ENCODE peak calls at places on chromosomes 11 and 22, in four cellular contexts. One of them, this sample, is unnamed.

GRCh38 chr11:112928136-112928535 is 33.1 kb upstream of the NCAM1 start:
- DNase-seq in RWPE1: no peak
- DNase-seq in A172: no peak
- DNase-seq in T-helper 1 cell: no peak
- DNase-seq in this sample: no peak

GRCh38 chr22:19085233-19086043 is 36.8 kb downstream of the DGCR2 start:
- DNase-seq in RWPE1: no peak
- DNase-seq in A172: peak
- DNase-seq in T-helper 1 cell: no peak
- DNase-seq in this sample: no peak

GRCh38 chr11:130671801-130672700 is 223.6 kb downstream of the ADAMTS15 start:
- DNase-seq in RWPE1: no peak
- DNase-seq in A172: peak
- DNase-seq in T-helper 1 cell: no peak
- DNase-seq in this sample: peak

GRCh38 chr11:123054301-123055065 is 7.5 kb downstream of the HSPA8 start:
- DNase-seq in RWPE1: peak
- DNase-seq in A172: peak
- DNase-seq in T-helper 1 cell: no peak
- DNase-seq in this sample: no peak

GRCh38 chr22:37197451-37198289 is 9.6 kb upstream of the C1QTNF6 start:
- DNase-seq in RWPE1: peak
- DNase-seq in A172: peak
- DNase-seq in T-helper 1 cell: no peak
- DNase-seq in this sample: no peak

GRCh38 chr11:27087425-27087824 is 46.8 kb downstream of the BBOX1 start:
- DNase-seq in RWPE1: peak
- DNase-seq in A172: no peak
- DNase-seq in T-helper 1 cell: no peak
- DNase-seq in this sample: no peak

GRCh38 chr11:78450866-78451265 is 33.2 kb upstream of the GAB2 start:
- DNase-seq in RWPE1: no peak
- DNase-seq in A172: no peak
- DNase-seq in T-helper 1 cell: no peak
- DNase-seq in this sample: no peak

GRCh38 chr11:134597452-134597851 is 185.4 kb upstream of the B3GAT1 start:
- DNase-seq in RWPE1: no peak
- DNase-seq in A172: no peak
- DNase-seq in T-helper 1 cell: no peak
- DNase-seq in this sample: no peak

GRCh38 chr11:79200398-79201070 is 240.3 kb downstream of the TENM4 start:
- DNase-seq in RWPE1: no peak
- DNase-seq in A172: no peak
- DNase-seq in T-helper 1 cell: no peak
- DNase-seq in this sample: no peak

GRCh38 chr22:47300698-47301405 is 538.4 kb downstream of the TBC1D22A start:
- DNase-seq in RWPE1: no peak
- DNase-seq in A172: no peak
- DNase-seq in T-helper 1 cell: no peak
- DNase-seq in this sample: no peak

GRCh38 chr11:119737678-119738439 is 8.9 kb upstream of the NECTIN1 start:
- DNase-seq in RWPE1: no peak
- DNase-seq in A172: no peak
- DNase-seq in T-helper 1 cell: no peak
- DNase-seq in this sample: no peak

GRCh38 chr11:16356751-16357365 is 512 bp upstream of the SOX6 start:
- DNase-seq in RWPE1: no peak
- DNase-seq in A172: no peak
- DNase-seq in T-helper 1 cell: no peak
- DNase-seq in this sample: no peak

GRCh38 chr11:94557391-94557790 is 9.8 kb upstream of the PIWIL4 start:
- DNase-seq in RWPE1: no peak
- DNase-seq in A172: no peak
- DNase-seq in T-helper 1 cell: no peak
- DNase-seq in this sample: no peak

GRCh38 chr11:6357222-6357621 is 33.1 kb upstream of the SMPD1 start:
- DNase-seq in RWPE1: peak
- DNase-seq in A172: peak
- DNase-seq in T-helper 1 cell: no peak
- DNase-seq in this sample: no peak

GRCh38 chr22:32389685-32390084 is 22.4 kb downstream of the RTCB start:
- DNase-seq in RWPE1: no peak
- DNase-seq in A172: peak
- DNase-seq in T-helper 1 cell: no peak
- DNase-seq in this sample: no peak

GRCh38 chr11:85475637-85476517 is 151.3 kb downstream of the DLG2 start:
- DNase-seq in RWPE1: no peak
- DNase-seq in A172: no peak
- DNase-seq in T-helper 1 cell: no peak
- DNase-seq in this sample: no peak

GRCh38 chr11:117560786-117561530 is 233.3 kb downstream of the CEP164 start:
- DNase-seq in RWPE1: no peak
- DNase-seq in A172: no peak
- DNase-seq in T-helper 1 cell: no peak
- DNase-seq in this sample: peak

GRCh38 chr22:49964136-49964492 is 3.5 kb downstream of the PIM3 start:
- DNase-seq in RWPE1: no peak
- DNase-seq in A172: no peak
- DNase-seq in T-helper 1 cell: peak
- DNase-seq in this sample: no peak

GRCh38 chr22:42596863-42597530 is 17.7 kb downstream of the POLDIP3 start:
- DNase-seq in RWPE1: no peak
- DNase-seq in A172: no peak
- DNase-seq in T-helper 1 cell: no peak
- DNase-seq in this sample: no peak

GRCh38 chr22:27989758-27990450 is 70.8 kb upstream of the PITPNB start:
- DNase-seq in RWPE1: no peak
- DNase-seq in A172: no peak
- DNase-seq in T-helper 1 cell: no peak
- DNase-seq in this sample: no peak

GRCh38 chr11:17651681-17652080 is 67.7 kb upstream of the MYOD1 start:
- DNase-seq in RWPE1: no peak
- DNase-seq in A172: no peak
- DNase-seq in T-helper 1 cell: no peak
- DNase-seq in this sample: no peak

GRCh38 chr11:67269401-67270255 is 3.4 kb downstream of the GRK2 start:
- DNase-seq in RWPE1: no peak
- DNase-seq in A172: no peak
- DNase-seq in T-helper 1 cell: no peak
- DNase-seq in this sample: no peak

GRCh38 chr22:39748877-39749276 is 144.7 kb downstream of the ENTHD1 start:
- DNase-seq in RWPE1: peak
- DNase-seq in A172: peak
- DNase-seq in T-helper 1 cell: no peak
- DNase-seq in this sample: no peak

GRCh38 chr11:7571640-7572000 is 57.8 kb downstream of the PPFIBP2 start:
- DNase-seq in RWPE1: peak
- DNase-seq in A172: peak
- DNase-seq in T-helper 1 cell: no peak
- DNase-seq in this sample: no peak

GRCh38 chr22:41780714-41781507 is 19.6 kb upstream of the CCDC134 start:
- DNase-seq in RWPE1: no peak
- DNase-seq in A172: peak
- DNase-seq in T-helper 1 cell: peak
- DNase-seq in this sample: peak

GRCh38 chr11:44607324-44607962 is 42.0 kb downstream of the CD82 start:
- DNase-seq in RWPE1: no peak
- DNase-seq in A172: peak
- DNase-seq in T-helper 1 cell: no peak
- DNase-seq in this sample: no peak

GRCh38 chr22:32660292-32660691 is 141.2 kb upstream of the TIMP3 start:
- DNase-seq in RWPE1: peak
- DNase-seq in A172: peak
- DNase-seq in T-helper 1 cell: no peak
- DNase-seq in this sample: peak

GRCh38 chr11:16512163-16512562 is 155.8 kb upstream of the SOX6 start:
- DNase-seq in RWPE1: no peak
- DNase-seq in A172: no peak
- DNase-seq in T-helper 1 cell: no peak
- DNase-seq in this sample: no peak

GRCh38 chr11:108897916-108898315 is 233.0 kb downstream of the DDX10 start:
- DNase-seq in RWPE1: no peak
- DNase-seq in A172: no peak
- DNase-seq in T-helper 1 cell: no peak
- DNase-seq in this sample: no peak

GRCh38 chr11:117286588-117286987 is 4.6 kb upstream of the BACE1-AS start:
- DNase-seq in RWPE1: no peak
- DNase-seq in A172: no peak
- DNase-seq in T-helper 1 cell: no peak
- DNase-seq in this sample: no peak

This sample was measured in Right ventricle myocardium inferior.